ENCODE peak calls at places on chromosomes 2 and 18, in ten cellular contexts. One of them, this sample, is unnamed. For H3K36me3, the result is how much of the 10 kb centered on the place peaks cover.

GRCh38 chr2:188079176-188079575 is 212.5 kb upstream of the GULP1 start:
- DNase-seq in small intestine: no peak
- DNase-seq in OCI-LY7: no peak
- DNase-seq in right lobe of liver: no peak
- DNase-seq in SJSA1: peak
- DNase-seq in uterus: no peak
- DNase-seq in NT2/D1: no peak
- DNase-seq in HCT116: no peak
- DNase-seq in lower lobe of right lung: no peak
- DNase-seq in tibial nerve: no peak
- DNase-seq in this sample: no peak

GRCh38 chr2:216366777-216367465 is 5.4 kb downstream of the MARCHF4 start:
- DNase-seq in tibial nerve: no peak
- DNase-seq in right lobe of liver: no peak
- DNase-seq in OCI-LY7: no peak
- DNase-seq in HCT116: no peak
- DNase-seq in NT2/D1: no peak
- DNase-seq in small intestine: no peak
- DNase-seq in lower lobe of right lung: no peak
- DNase-seq in SJSA1: no peak
- DNase-seq in uterus: no peak
- DNase-seq in this sample: no peak

GRCh38 chr2:235747868-235748144 is 254.0 kb downstream of the AGAP1 start:
- DNase-seq in small intestine: peak
- DNase-seq in right lobe of liver: peak
- DNase-seq in OCI-LY7: no peak
- DNase-seq in HCT116: no peak
- DNase-seq in NT2/D1: no peak
- DNase-seq in SJSA1: no peak
- DNase-seq in uterus: no peak
- DNase-seq in tibial nerve: no peak
- DNase-seq in lower lobe of right lung: no peak
- DNase-seq in this sample: no peak

GRCh38 chr2:232525796-232526195 is at the start of gene CHRND:
- DNase-seq in lower lobe of right lung: no peak
- DNase-seq in tibial nerve: no peak
- DNase-seq in right lobe of liver: no peak
- DNase-seq in HCT116: no peak
- DNase-seq in OCI-LY7: no peak
- DNase-seq in small intestine: no peak
- DNase-seq in NT2/D1: no peak
- DNase-seq in SJSA1: no peak
- DNase-seq in uterus: no peak
- DNase-seq in this sample: no peak

GRCh38 chr2:152376385-152376784 is 41.4 kb downstream of the FMNL2 start:
- DNase-seq in OCI-LY7: no peak
- DNase-seq in SJSA1: no peak
- DNase-seq in NT2/D1: no peak
- DNase-seq in small intestine: no peak
- DNase-seq in uterus: no peak
- DNase-seq in HCT116: no peak
- DNase-seq in tibial nerve: no peak
- DNase-seq in lower lobe of right lung: no peak
- DNase-seq in right lobe of liver: no peak
- DNase-seq in this sample: no peak

GRCh38 chr18:48940854-48941531 is 9.8 kb downstream of the SMAD7 start:
- DNase-seq in small intestine: peak
- DNase-seq in right lobe of liver: no peak
- DNase-seq in SJSA1: peak
- DNase-seq in tibial nerve: no peak
- DNase-seq in OCI-LY7: no peak
- DNase-seq in NT2/D1: no peak
- DNase-seq in lower lobe of right lung: no peak
- DNase-seq in HCT116: no peak
- DNase-seq in uterus: no peak
- DNase-seq in this sample: peak

GRCh38 chr2:102025016-102025491 is 33.3 kb downstream of the IL1R2 start:
- DNase-seq in HCT116: no peak
- DNase-seq in right lobe of liver: no peak
- DNase-seq in tibial nerve: no peak
- DNase-seq in SJSA1: no peak
- DNase-seq in NT2/D1: no peak
- DNase-seq in small intestine: no peak
- DNase-seq in lower lobe of right lung: no peak
- DNase-seq in uterus: no peak
- DNase-seq in OCI-LY7: no peak
- DNase-seq in this sample: no peak

GRCh38 chr2:235264121-235264493 is 229.7 kb upstream of the AGAP1 start:
- DNase-seq in lower lobe of right lung: no peak
- DNase-seq in SJSA1: no peak
- DNase-seq in right lobe of liver: no peak
- DNase-seq in NT2/D1: no peak
- DNase-seq in small intestine: no peak
- DNase-seq in tibial nerve: no peak
- DNase-seq in HCT116: peak
- DNase-seq in uterus: no peak
- DNase-seq in OCI-LY7: no peak
- DNase-seq in this sample: no peak

DNA sequence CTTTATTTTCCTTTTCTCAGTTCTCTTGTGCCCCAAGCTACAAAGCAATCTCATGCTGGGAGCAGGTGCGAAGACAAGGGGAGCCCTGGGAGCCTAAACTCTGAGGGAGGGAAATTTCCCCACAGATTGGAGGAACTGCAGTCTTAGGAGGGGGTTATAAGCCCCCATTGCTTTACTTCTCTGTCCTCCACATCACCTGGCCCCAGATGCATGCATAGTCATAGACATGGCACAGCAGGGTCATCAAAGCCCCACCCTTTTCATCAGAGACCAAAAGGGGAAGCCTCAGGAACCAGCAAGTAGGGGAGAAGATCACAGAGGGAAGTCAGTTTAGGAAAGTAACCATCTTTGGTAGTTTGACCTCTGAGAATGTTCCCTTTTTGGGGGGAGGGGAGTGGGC is 33.7 kb downstream of the LANCL1 start:
- DNase-seq in right lobe of liver: no peak
- DNase-seq in OCI-LY7: no peak
- DNase-seq in HCT116: no peak
- DNase-seq in NT2/D1: no peak
- DNase-seq in SJSA1: no peak
- DNase-seq in lower lobe of right lung: no peak
- DNase-seq in uterus: no peak
- DNase-seq in small intestine: no peak
- DNase-seq in tibial nerve: no peak
- DNase-seq in this sample: no peak
- H3K36me3 ChIP-seq in right lobe of liver: under half
- H3K36me3 ChIP-seq in OCI-LY7: under half
- H3K36me3 ChIP-seq in HCT116: under half
- H3K36me3 ChIP-seq in NT2/D1: under half
- H3K36me3 ChIP-seq in SJSA1: under half
- H3K36me3 ChIP-seq in lower lobe of right lung: under half
- H3K36me3 ChIP-seq in uterus: under half
- H3K36me3 ChIP-seq in small intestine: under half
- H3K36me3 ChIP-seq in tibial nerve: under half
- H3K36me3 ChIP-seq in this sample: under half

DNA sequence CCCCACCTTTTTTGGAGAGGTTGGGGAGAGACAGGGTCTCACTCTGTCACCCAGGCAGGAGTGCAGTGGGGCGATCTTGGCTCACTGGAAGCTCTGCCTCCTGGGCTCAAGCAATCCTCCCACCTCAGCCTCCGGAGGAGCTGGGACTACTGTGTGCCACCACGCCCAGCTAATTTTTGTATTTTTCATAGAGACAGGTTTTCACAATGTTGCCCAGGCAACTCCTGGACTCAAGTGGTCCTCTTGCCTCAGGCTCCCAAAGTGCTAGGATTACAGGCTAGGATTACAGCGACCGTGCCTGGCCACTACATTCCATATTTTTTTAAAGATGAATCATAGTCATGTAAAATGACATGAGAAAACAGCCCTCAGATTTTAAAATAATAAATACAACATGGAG is 32.4 kb downstream of the CWC22 start:
- DNase-seq in OCI-LY7: no peak
- DNase-seq in HCT116: no peak
- DNase-seq in lower lobe of right lung: no peak
- DNase-seq in right lobe of liver: no peak
- DNase-seq in NT2/D1: no peak
- DNase-seq in small intestine: no peak
- DNase-seq in uterus: no peak
- DNase-seq in SJSA1: no peak
- DNase-seq in tibial nerve: no peak
- DNase-seq in this sample: no peak
- H3K36me3 ChIP-seq in OCI-LY7: half or more
- H3K36me3 ChIP-seq in HCT116: under half
- H3K36me3 ChIP-seq in lower lobe of right lung: half or more
- H3K36me3 ChIP-seq in right lobe of liver: under half
- H3K36me3 ChIP-seq in NT2/D1: half or more
- H3K36me3 ChIP-seq in small intestine: under half
- H3K36me3 ChIP-seq in uterus: under half
- H3K36me3 ChIP-seq in SJSA1: under half
- H3K36me3 ChIP-seq in tibial nerve: under half
- H3K36me3 ChIP-seq in this sample: under half

GRCh38 chr2:218219934-218220333 is 2.9 kb downstream of the ARPC2 start:
- DNase-seq in NT2/D1: no peak
- DNase-seq in right lobe of liver: no peak
- DNase-seq in HCT116: no peak
- DNase-seq in small intestine: no peak
- DNase-seq in uterus: no peak
- DNase-seq in OCI-LY7: no peak
- DNase-seq in SJSA1: no peak
- DNase-seq in lower lobe of right lung: no peak
- DNase-seq in tibial nerve: no peak
- DNase-seq in this sample: no peak

GRCh38 chr2:218223046-218223445 is 6.1 kb downstream of the ARPC2 start:
- DNase-seq in NT2/D1: no peak
- DNase-seq in OCI-LY7: no peak
- DNase-seq in tibial nerve: no peak
- DNase-seq in lower lobe of right lung: no peak
- DNase-seq in SJSA1: no peak
- DNase-seq in right lobe of liver: no peak
- DNase-seq in small intestine: no peak
- DNase-seq in uterus: no peak
- DNase-seq in HCT116: no peak
- DNase-seq in this sample: no peak

GRCh38 chr2:218221015-218221414 is 4.0 kb downstream of the ARPC2 start:
- DNase-seq in lower lobe of right lung: no peak
- DNase-seq in NT2/D1: no peak
- DNase-seq in tibial nerve: no peak
- DNase-seq in SJSA1: no peak
- DNase-seq in small intestine: no peak
- DNase-seq in HCT116: no peak
- DNase-seq in OCI-LY7: no peak
- DNase-seq in right lobe of liver: no peak
- DNase-seq in uterus: no peak
- DNase-seq in this sample: no peak

GRCh38 chr2:218226903-218227302 is 9.9 kb downstream of the ARPC2 start:
- DNase-seq in SJSA1: no peak
- DNase-seq in tibial nerve: no peak
- DNase-seq in lower lobe of right lung: no peak
- DNase-seq in uterus: no peak
- DNase-seq in OCI-LY7: no peak
- DNase-seq in NT2/D1: no peak
- DNase-seq in small intestine: no peak
- DNase-seq in right lobe of liver: no peak
- DNase-seq in HCT116: no peak
- DNase-seq in this sample: no peak

GRCh38 chr2:218224206-218224605 is 7.2 kb downstream of the ARPC2 start:
- DNase-seq in tibial nerve: no peak
- DNase-seq in right lobe of liver: no peak
- DNase-seq in NT2/D1: no peak
- DNase-seq in small intestine: no peak
- DNase-seq in lower lobe of right lung: no peak
- DNase-seq in uterus: no peak
- DNase-seq in OCI-LY7: no peak
- DNase-seq in HCT116: no peak
- DNase-seq in SJSA1: no peak
- DNase-seq in this sample: no peak
- H3K36me3 ChIP-seq in tibial nerve: under half
- H3K36me3 ChIP-seq in right lobe of liver: under half
- H3K36me3 ChIP-seq in NT2/D1: half or more
- H3K36me3 ChIP-seq in small intestine: under half
- H3K36me3 ChIP-seq in lower lobe of right lung: half or more
- H3K36me3 ChIP-seq in uterus: under half
- H3K36me3 ChIP-seq in OCI-LY7: half or more
- H3K36me3 ChIP-seq in HCT116: under half
- H3K36me3 ChIP-seq in SJSA1: half or more
- H3K36me3 ChIP-seq in this sample: under half

GRCh38 chr18:79905993-79906392 is 45.5 kb downstream of the SLC66A2 start:
- DNase-seq in NT2/D1: no peak
- DNase-seq in uterus: no peak
- DNase-seq in SJSA1: no peak
- DNase-seq in OCI-LY7: no peak
- DNase-seq in right lobe of liver: no peak
- DNase-seq in small intestine: no peak
- DNase-seq in HCT116: no peak
- DNase-seq in tibial nerve: no peak
- DNase-seq in lower lobe of right lung: no peak
- DNase-seq in this sample: no peak

GRCh38 chr18:79904357-79905147 is 46.9 kb downstream of the SLC66A2 start:
- DNase-seq in NT2/D1: no peak
- DNase-seq in SJSA1: peak
- DNase-seq in lower lobe of right lung: peak
- DNase-seq in right lobe of liver: no peak
- DNase-seq in HCT116: no peak
- DNase-seq in small intestine: no peak
- DNase-seq in uterus: peak
- DNase-seq in OCI-LY7: no peak
- DNase-seq in tibial nerve: no peak
- DNase-seq in this sample: no peak

GRCh38 chr18:79903787-79904356 is 47.6 kb downstream of the SLC66A2 start:
- DNase-seq in tibial nerve: no peak
- DNase-seq in small intestine: no peak
- DNase-seq in SJSA1: peak
- DNase-seq in uterus: peak
- DNase-seq in NT2/D1: no peak
- DNase-seq in lower lobe of right lung: no peak
- DNase-seq in right lobe of liver: no peak
- DNase-seq in OCI-LY7: no peak
- DNase-seq in HCT116: no peak
- DNase-seq in this sample: no peak

GRCh38 chr18:79906706-79907105 is 44.7 kb downstream of the SLC66A2 start:
- DNase-seq in NT2/D1: no peak
- DNase-seq in right lobe of liver: no peak
- DNase-seq in tibial nerve: no peak
- DNase-seq in OCI-LY7: no peak
- DNase-seq in uterus: no peak
- DNase-seq in small intestine: no peak
- DNase-seq in lower lobe of right lung: no peak
- DNase-seq in SJSA1: no peak
- DNase-seq in HCT116: no peak
- DNase-seq in this sample: no peak

DNA sequence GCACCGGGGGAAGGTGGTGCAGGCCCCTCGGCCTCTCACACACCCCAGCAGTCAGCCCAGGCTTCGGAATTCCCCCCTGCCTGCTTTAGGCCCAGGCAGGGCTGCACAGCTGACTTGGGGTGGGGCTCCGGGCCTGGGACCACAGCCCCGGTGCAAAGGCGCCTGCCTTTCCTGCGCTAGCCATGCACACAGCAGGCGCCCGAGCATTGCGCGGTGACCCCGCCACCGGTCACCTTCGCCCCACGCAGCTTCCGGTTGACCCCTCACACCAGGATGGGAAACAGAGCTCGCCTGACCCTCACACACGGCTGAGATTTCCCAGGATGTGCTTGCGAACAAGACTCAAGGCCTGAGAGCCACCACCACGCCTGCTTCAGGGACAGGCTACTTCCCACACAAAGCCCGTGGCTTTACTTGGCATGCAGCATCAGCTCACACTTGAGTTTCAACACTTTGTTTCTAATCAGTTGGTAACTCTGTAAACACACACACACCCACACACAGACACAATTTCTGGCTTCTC is 46.0 kb downstream of the SLC66A2 start:
- DNase-seq in small intestine: no peak
- DNase-seq in NT2/D1: no peak
- DNase-seq in SJSA1: peak
- DNase-seq in lower lobe of right lung: peak
- DNase-seq in right lobe of liver: peak
- DNase-seq in OCI-LY7: no peak
- DNase-seq in HCT116: no peak
- DNase-seq in tibial nerve: no peak
- DNase-seq in uterus: peak
- DNase-seq in this sample: no peak
- H3K36me3 ChIP-seq in small intestine: under half
- H3K36me3 ChIP-seq in NT2/D1: under half
- H3K36me3 ChIP-seq in SJSA1: under half
- H3K36me3 ChIP-seq in lower lobe of right lung: under half
- H3K36me3 ChIP-seq in right lobe of liver: under half
- H3K36me3 ChIP-seq in OCI-LY7: under half
- H3K36me3 ChIP-seq in HCT116: under half
- H3K36me3 ChIP-seq in tibial nerve: under half
- H3K36me3 ChIP-seq in uterus: under half
- H3K36me3 ChIP-seq in this sample: under half